ENCODE peak calls at places on chromosomes 2 and 18, in four cellular contexts. D is IMR-90, Z is K562, F is GM12878. Y is an unnamed sample.
A peak's percentile ranks its signal among the peaks of the same experiment; 100 is the strongest.

GRCh38 chr2:223000872-223001825 is 50.8 kb upstream of the KCNE4 start:
- DNase-seq in D (no peak), Z (no peak), F (no peak), Y (no peak)

GRCh38 chr2:241109210-241110088 is 7.4 kb upstream of the MTERF4 start:
- DNase-seq in Z (no peak), D (no peak), F (no peak), Y (no peak)

GRCh38 chr2:240519396-240520142 is 38.2 kb downstream of the ANKMY1 start:
- DNase-seq in F (no peak), Z (no peak), D (peak; percentile 40), Y (no peak)

GRCh38 chr2:85988914-85989270 is 100.1 kb upstream of the ST3GAL5 start:
- DNase-seq in F (no peak), Z (no peak), D (no peak), Y (no peak)

GRCh38 chr2:196376984-196377877 is 205.9 kb upstream of the STK17B start:
- DNase-seq in Z (no peak), F (peak; percentile 93), D (peak; percentile 10), Y (no peak)

GRCh38 chr2:60794271-60794863 is 38.3 kb downstream of the PAPOLG start:
- DNase-seq in Z (peak; percentile 29), D (peak; percentile 27), F (no peak), Y (peak; percentile 46)

GRCh38 chr2:46365913-46366674 is 68.9 kb downstream of the EPAS1 start:
- DNase-seq in Z (peak; percentile 41), D (peak; percentile 27), F (no peak), Y (no peak)

GRCh38 chr2:144382848-144383247 is 137.1 kb downstream of the ZEB2 start:
- DNase-seq in D (no peak), Z (no peak), F (peak; percentile 80), Y (no peak)

GRCh38 chr2:232237460-232237859 is 141.1 kb upstream of the ALPP start:
- DNase-seq in F (no peak), D (no peak), Z (no peak), Y (no peak)

GRCh38 chr2:9033385-9034175 is 30.1 kb upstream of the MBOAT2 start:
- DNase-seq in Z (peak; percentile 31), D (no peak), F (no peak), Y (no peak)

GRCh38 chr2:231810905-231811304 is 24.7 kb downstream of the COPS7B start:
- DNase-seq in D (peak; percentile 89), Z (no peak), F (no peak), Y (no peak)

GRCh38 chr2:109289823-109290222 is 160.8 kb downstream of the SH3RF3 start:
- DNase-seq in F (no peak), D (no peak), Z (no peak), Y (no peak)

GRCh38 chr2:30238143-30238800 is 6.9 kb downstream of the LBH start:
- DNase-seq in Z (no peak), F (no peak), D (no peak), Y (no peak)

GRCh38 chr18:26406294-26406693 is 142.1 kb downstream of the KCTD1 start:
- DNase-seq in Z (no peak), F (no peak), D (no peak), Y (no peak)

GRCh38 chr2:134261398-134262131 is 7.7 kb downstream of the MGAT5 start:
- DNase-seq in Z (no peak), D (no peak), F (no peak), Y (peak; percentile 72)

GRCh38 chr2:106885981-106886915 is at the start of gene ST6GAL2:
- DNase-seq in Z (no peak), F (no peak), D (no peak), Y (no peak)

GRCh38 chr2:106890611-106891010 is 4.6 kb upstream of the ST6GAL2 start:
- DNase-seq in Z (no peak), D (no peak), F (no peak), Y (no peak)

GRCh38 chr2:106882658-106883057 is 3.3 kb downstream of the ST6GAL2 start:
- DNase-seq in Z (no peak), D (no peak), F (no peak), Y (no peak)

GRCh38 chr2:106885326-106885725 is 641 bp downstream of the ST6GAL2 start:
- DNase-seq in D (no peak), Z (no peak), F (no peak), Y (no peak)

DNA sequence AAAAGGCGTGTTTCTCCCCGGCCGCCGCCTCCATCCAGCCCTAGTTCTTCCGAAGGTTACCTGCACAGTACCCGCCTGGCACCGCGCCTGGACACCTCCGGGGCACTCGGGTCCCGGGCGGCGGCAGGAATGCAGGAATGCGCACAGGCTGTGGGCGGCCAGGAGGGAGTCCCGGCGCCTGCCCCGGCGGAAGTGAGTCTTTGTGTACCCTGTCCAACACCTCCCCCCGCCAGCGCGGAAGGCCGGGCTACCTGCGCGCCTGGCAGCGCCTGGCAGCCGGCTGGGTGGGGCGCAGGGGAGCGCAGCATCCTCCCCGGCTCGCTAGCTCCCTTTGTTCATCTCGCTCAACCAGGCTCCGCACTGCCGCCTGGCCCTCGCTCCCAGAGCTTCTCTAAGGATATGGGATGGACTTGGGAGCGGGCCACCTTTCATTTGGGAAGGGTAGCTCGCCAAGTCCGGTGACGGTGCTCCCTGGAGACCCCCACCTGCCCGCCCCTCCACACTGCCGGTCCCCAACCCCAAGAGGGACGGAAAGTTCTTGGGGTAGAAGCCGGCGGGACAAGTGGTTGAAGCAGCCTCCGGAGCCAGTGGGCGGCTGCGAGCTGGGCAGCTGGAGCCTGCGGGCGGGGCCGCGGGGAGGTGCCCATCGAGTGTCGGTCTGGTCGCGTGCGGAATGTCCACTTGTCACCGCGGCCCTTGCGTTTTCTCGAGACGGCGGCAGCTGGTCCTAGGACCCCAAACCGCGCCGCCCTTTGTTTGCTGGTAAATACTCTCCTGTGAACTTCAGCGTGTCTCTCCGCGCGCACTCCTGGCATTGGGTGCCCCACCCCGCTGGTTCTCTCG is 1.2 kb upstream of the ST6GAL2 start:
- DNase-seq in D (no peak), F (no peak), Z (no peak), Y (no peak)
- TF ChIP-seq FOS in D (no peak), F (no peak), Z (no peak), Y (no peak)

DNA sequence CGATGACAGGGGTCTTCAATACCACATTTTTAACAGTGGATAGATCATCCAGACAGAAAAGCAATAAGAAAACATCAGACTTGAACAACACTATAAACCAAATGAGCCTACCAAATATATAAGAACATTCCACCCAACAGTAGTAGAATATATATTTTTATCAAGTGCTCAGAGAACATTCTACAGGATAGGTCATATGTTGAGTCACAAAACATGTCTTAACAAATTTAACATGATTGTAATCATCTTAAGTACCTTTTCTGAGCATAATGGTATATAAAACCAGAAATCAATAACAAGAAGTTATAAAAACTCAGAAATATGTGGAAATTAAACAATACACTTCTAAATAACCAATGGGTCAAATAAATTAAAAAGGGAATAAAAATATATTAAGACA is 194.0 kb upstream of the CYP26B1 start:
- DNase-seq in Z (no peak), D (no peak), F (no peak), Y (no peak)
- TF ChIP-seq FOS in Z (no peak), D (no peak), F (no peak), Y (no peak)

DNA sequence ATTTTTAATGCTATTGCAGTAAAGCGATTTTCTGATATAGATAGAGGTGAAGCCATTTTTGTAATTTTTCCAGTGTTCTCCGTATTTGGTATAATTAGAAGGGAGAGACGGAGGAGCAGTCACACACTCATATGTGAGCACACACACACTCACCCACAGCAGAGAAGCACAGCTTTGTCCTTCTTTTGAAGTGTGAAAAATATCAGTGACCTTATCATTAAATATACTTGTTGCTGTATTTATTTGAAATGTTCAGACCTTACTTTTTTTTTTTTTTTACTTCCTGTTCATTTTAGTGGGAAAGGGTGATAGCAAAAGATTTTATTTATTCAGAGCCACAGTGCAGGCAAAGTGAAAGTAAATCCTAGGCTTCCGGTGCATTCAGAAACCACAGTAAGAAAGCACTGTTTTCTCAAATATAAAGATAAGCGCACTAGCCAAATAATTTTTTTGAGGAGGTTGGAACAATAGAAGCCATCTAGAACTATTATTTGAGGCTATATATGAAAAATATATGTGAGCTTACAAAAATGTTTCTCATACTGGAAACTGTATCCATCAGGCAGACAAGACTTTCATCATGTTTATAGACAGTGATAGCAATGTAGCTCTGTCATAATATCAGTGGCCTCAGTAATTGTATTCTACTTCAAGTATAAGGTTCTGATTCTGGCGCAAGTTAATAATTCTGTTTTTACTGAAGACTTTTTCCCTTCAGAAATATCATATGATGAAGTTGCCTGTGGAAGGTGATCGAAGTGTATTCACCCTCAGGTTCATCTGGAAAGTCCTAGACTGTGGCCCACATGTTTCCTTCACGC is 37.2 kb downstream of the TSHZ1 start:
- DNase-seq in D (peak; percentile 65), F (no peak), Z (no peak), Y (peak; percentile 86)
- TF ChIP-seq FOS in D (no peak), F (no peak), Z (no peak), Y (no peak)

GRCh38 chr2:88211809-88212154 is 41.6 kb downstream of the THNSL2 start:
- DNase-seq in F (no peak), D (no peak), Z (no peak), Y (no peak)

GRCh38 chr2:88210132-88211004 is 40.2 kb downstream of the THNSL2 start:
- DNase-seq in Z (no peak), D (no peak), F (no peak), Y (no peak)

GRCh38 chr2:88211005-88211808 is 41.1 kb downstream of the THNSL2 start:
- DNase-seq in Z (no peak), F (no peak), D (no peak), Y (no peak)

GRCh38 chr2:88214631-88215030 is 44.5 kb downstream of the THNSL2 start:
- DNase-seq in D (no peak), F (no peak), Z (no peak), Y (no peak)

DNA sequence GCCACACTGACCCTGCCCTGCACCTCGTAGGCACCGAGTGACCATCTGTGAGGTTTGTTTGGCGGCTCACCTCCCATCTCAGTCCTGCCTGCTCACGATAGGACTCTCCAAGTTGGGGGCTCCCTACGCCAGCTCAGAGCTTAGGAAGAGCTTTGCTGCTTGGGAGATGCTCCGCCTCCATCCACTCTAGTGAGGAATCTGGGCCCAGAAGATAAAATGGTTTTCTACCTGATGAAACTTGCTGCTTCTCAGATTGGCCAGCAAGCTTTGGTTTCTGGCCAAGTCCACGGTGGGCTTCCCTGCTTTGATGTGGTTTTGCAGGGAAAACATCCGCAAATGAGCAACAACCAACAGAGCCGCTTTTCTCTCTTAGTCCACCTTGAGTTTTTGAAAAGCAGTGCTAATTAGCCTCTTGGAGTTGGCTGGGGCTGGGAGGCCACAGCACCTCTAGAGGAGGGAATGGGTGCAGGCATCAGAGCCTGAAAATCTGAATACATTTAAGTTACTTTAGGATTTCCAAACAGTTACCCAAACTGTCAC is 42.2 kb downstream of the THNSL2 start:
- DNase-seq in D (peak; percentile 4), Z (peak; percentile 21), F (no peak), Y (no peak)
- TF ChIP-seq FOS in D (no peak), Z (no peak), F (no peak), Y (no peak)

Y was measured in endothelial cell of umbilical vein.